ENCODE peak calls at places on chromosomes 7 and 10, in five cellular contexts. One of them, this sample, is unnamed.
A peak's percentile ranks its signal among the peaks of the same experiment; 100 is the strongest.

GRCh38 chr10:43227911-43228782 is 38.7 kb downstream of the RASGEF1A start:
- DNase-seq in CD4-positive, alpha-beta T cell: no peak
- DNase-seq in H7: peak; percentile 64
- DNase-seq in uterus: peak; percentile 6
- DNase-seq in left ventricle myocardium inferior: peak; percentile 7
- DNase-seq in this sample: no peak

GRCh38 chr7:108294595-108294994 is 161.6 kb downstream of the NRCAM start:
- DNase-seq in CD4-positive, alpha-beta T cell: no peak
- DNase-seq in H7: no peak
- DNase-seq in uterus: no peak
- DNase-seq in left ventricle myocardium inferior: no peak
- DNase-seq in this sample: no peak

GRCh38 chr10:47031251-47031952 is 120.2 kb downstream of the PTPN20 start:
- DNase-seq in CD4-positive, alpha-beta T cell: no peak
- DNase-seq in H7: peak; percentile 84
- DNase-seq in uterus: peak; percentile 52
- DNase-seq in left ventricle myocardium inferior: no peak
- DNase-seq in this sample: peak; percentile 32

GRCh38 chr7:106480161-106480579 is 180.8 kb downstream of the CCDC71L start:
- DNase-seq in CD4-positive, alpha-beta T cell: no peak
- DNase-seq in H7: no peak
- DNase-seq in uterus: no peak
- DNase-seq in left ventricle myocardium inferior: no peak
- DNase-seq in this sample: no peak

GRCh38 chr7:88339195-88339922 is 32.7 kb upstream of the STEAP4 start:
- DNase-seq in CD4-positive, alpha-beta T cell: no peak
- DNase-seq in H7: no peak
- DNase-seq in uterus: no peak
- DNase-seq in left ventricle myocardium inferior: no peak
- DNase-seq in this sample: no peak

GRCh38 chr7:117322741-117323584 is at the start of gene WNT2:
- DNase-seq in CD4-positive, alpha-beta T cell: no peak
- DNase-seq in H7: peak; percentile 70
- DNase-seq in uterus: no peak
- DNase-seq in left ventricle myocardium inferior: no peak
- DNase-seq in this sample: no peak

GRCh38 chr10:12564173-12564572 is 214.8 kb downstream of the CAMK1D start:
- DNase-seq in CD4-positive, alpha-beta T cell: no peak
- DNase-seq in H7: no peak
- DNase-seq in uterus: no peak
- DNase-seq in left ventricle myocardium inferior: no peak
- DNase-seq in this sample: no peak

GRCh38 chr7:133207687-133208086 is 45.2 kb upstream of the EXOC4 start:
- DNase-seq in CD4-positive, alpha-beta T cell: no peak
- DNase-seq in H7: peak; percentile 22
- DNase-seq in uterus: no peak
- DNase-seq in left ventricle myocardium inferior: no peak
- DNase-seq in this sample: no peak

GRCh38 chr7:2629740-2630681 is 1.8 kb upstream of the TTYH3 start:
- DNase-seq in CD4-positive, alpha-beta T cell: no peak
- DNase-seq in H7: no peak
- DNase-seq in uterus: no peak
- DNase-seq in left ventricle myocardium inferior: no peak
- DNase-seq in this sample: no peak

GRCh38 chr10:73529089-73529832 is 33.4 kb upstream of the PPP3CB start:
- DNase-seq in CD4-positive, alpha-beta T cell: peak; percentile 20
- DNase-seq in H7: peak; percentile 79
- DNase-seq in uterus: peak; percentile 29
- DNase-seq in left ventricle myocardium inferior: no peak
- DNase-seq in this sample: peak; percentile 27

GRCh38 chr10:66927271-66927950 is 1.6 kb downstream of the LRRTM3 start:
- DNase-seq in CD4-positive, alpha-beta T cell: no peak
- DNase-seq in H7: no peak
- DNase-seq in uterus: no peak
- DNase-seq in left ventricle myocardium inferior: no peak
- DNase-seq in this sample: no peak

GRCh38 chr7:117323877-117324699 is 1.2 kb upstream of the WNT2 start:
- DNase-seq in CD4-positive, alpha-beta T cell: no peak
- DNase-seq in H7: peak; percentile 74
- DNase-seq in uterus: peak; percentile 73
- DNase-seq in left ventricle myocardium inferior: peak; percentile 41
- DNase-seq in this sample: no peak

GRCh38 chr7:2974093-2974819 is 69.4 kb downstream of the CARD11 start:
- DNase-seq in CD4-positive, alpha-beta T cell: no peak
- DNase-seq in H7: no peak
- DNase-seq in uterus: no peak
- DNase-seq in left ventricle myocardium inferior: no peak
- DNase-seq in this sample: no peak

GRCh38 chr7:140653319-140654108 is 12.9 kb upstream of the DENND2A start:
- DNase-seq in CD4-positive, alpha-beta T cell: no peak
- DNase-seq in H7: peak; percentile 85
- DNase-seq in uterus: peak; percentile 74
- DNase-seq in left ventricle myocardium inferior: no peak
- DNase-seq in this sample: no peak

GRCh38 chr10:88896336-88897018 is 16.4 kb downstream of the STAMBPL1 start:
- DNase-seq in CD4-positive, alpha-beta T cell: no peak
- DNase-seq in H7: no peak
- DNase-seq in uterus: no peak
- DNase-seq in left ventricle myocardium inferior: no peak
- DNase-seq in this sample: no peak

GRCh38 chr10:16386855-16387254 is 50.0 kb upstream of the PTER start:
- DNase-seq in CD4-positive, alpha-beta T cell: no peak
- DNase-seq in H7: peak; percentile 70
- DNase-seq in uterus: no peak
- DNase-seq in left ventricle myocardium inferior: no peak
- DNase-seq in this sample: no peak

GRCh38 chr7:104795616-104796398 is 218.2 kb upstream of the KMT2E start:
- DNase-seq in CD4-positive, alpha-beta T cell: no peak
- DNase-seq in H7: no peak
- DNase-seq in uterus: no peak
- DNase-seq in left ventricle myocardium inferior: no peak
- DNase-seq in this sample: no peak

GRCh38 chr10:125350519-125350918 is 190.2 kb upstream of the CTBP2 start:
- DNase-seq in CD4-positive, alpha-beta T cell: no peak
- DNase-seq in H7: no peak
- DNase-seq in uterus: no peak
- DNase-seq in left ventricle myocardium inferior: no peak
- DNase-seq in this sample: no peak

GRCh38 chr10:47318706-47319105 is 3.5 kb upstream of the GDF2 start:
- DNase-seq in CD4-positive, alpha-beta T cell: no peak
- DNase-seq in H7: peak; percentile 84
- DNase-seq in uterus: no peak
- DNase-seq in left ventricle myocardium inferior: no peak
- DNase-seq in this sample: no peak

GRCh38 chr10:24255907-24256306 is 47.0 kb downstream of the KIAA1217 start:
- DNase-seq in CD4-positive, alpha-beta T cell: no peak
- DNase-seq in H7: no peak
- DNase-seq in uterus: no peak
- DNase-seq in left ventricle myocardium inferior: peak; percentile 40
- DNase-seq in this sample: no peak

GRCh38 chr10:69498711-69499471 is 47.6 kb downstream of the TSPAN15 start:
- DNase-seq in CD4-positive, alpha-beta T cell: no peak
- DNase-seq in H7: no peak
- DNase-seq in uterus: no peak
- DNase-seq in left ventricle myocardium inferior: no peak
- DNase-seq in this sample: no peak

GRCh38 chr7:68760556-68760955 is 837.7 kb upstream of the AUTS2 start:
- DNase-seq in CD4-positive, alpha-beta T cell: no peak
- DNase-seq in H7: no peak
- DNase-seq in uterus: no peak
- DNase-seq in left ventricle myocardium inferior: no peak
- DNase-seq in this sample: no peak

GRCh38 chr10:79034271-79034876 is 34.4 kb upstream of the ZMIZ1 start:
- DNase-seq in CD4-positive, alpha-beta T cell: no peak
- DNase-seq in H7: no peak
- DNase-seq in uterus: peak; percentile 5
- DNase-seq in left ventricle myocardium inferior: no peak
- DNase-seq in this sample: no peak

GRCh38 chr7:113953553-113953952 is 34.7 kb upstream of the PPP1R3A start:
- DNase-seq in CD4-positive, alpha-beta T cell: no peak
- DNase-seq in H7: no peak
- DNase-seq in uterus: no peak
- DNase-seq in left ventricle myocardium inferior: no peak
- DNase-seq in this sample: no peak

GRCh38 chr7:79050592-79050991 is 402.9 kb downstream of the MAGI2 start:
- DNase-seq in CD4-positive, alpha-beta T cell: no peak
- DNase-seq in H7: no peak
- DNase-seq in uterus: no peak
- DNase-seq in left ventricle myocardium inferior: no peak
- DNase-seq in this sample: no peak

GRCh38 chr7:79051915-79052314 is 401.6 kb downstream of the MAGI2 start:
- DNase-seq in CD4-positive, alpha-beta T cell: no peak
- DNase-seq in H7: no peak
- DNase-seq in uterus: no peak
- DNase-seq in left ventricle myocardium inferior: no peak
- DNase-seq in this sample: no peak

GRCh38 chr7:79060498-79060897 is 393.0 kb downstream of the MAGI2 start:
- DNase-seq in CD4-positive, alpha-beta T cell: no peak
- DNase-seq in H7: no peak
- DNase-seq in uterus: no peak
- DNase-seq in left ventricle myocardium inferior: no peak
- DNase-seq in this sample: no peak

DNA sequence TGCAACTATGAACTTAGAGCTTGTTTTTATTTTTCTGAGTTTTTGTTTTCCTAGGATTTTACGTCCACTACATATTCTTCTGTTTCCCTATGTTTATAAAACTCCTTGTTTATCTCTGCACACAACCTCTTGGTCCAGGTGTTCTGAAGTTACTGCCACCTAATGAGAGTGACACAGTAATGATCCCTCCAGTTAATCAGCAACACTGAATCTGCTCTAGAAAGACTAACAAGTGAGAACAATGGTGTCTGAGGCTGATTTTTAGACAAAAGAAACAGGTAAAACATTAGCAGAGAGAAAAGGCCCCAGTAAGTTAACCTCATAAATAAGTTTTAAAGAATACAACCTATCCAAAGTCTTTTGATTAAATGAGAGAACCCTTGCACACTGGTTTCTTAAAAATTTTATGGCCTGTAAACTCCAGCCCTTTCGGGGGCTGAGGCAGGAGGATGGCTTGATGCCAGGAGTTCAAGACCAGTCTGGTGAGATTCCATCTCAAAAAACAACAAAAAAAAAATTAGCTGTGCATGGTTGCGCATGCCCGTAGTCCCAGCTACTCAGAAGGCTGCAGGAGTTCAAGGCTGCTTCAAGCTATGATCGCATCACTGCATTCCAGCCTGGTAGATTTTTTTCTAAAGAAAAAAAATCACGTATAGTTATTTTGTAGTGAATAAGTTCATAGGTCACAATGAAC is 397.6 kb downstream of the MAGI2 start:
- DNase-seq in CD4-positive, alpha-beta T cell: no peak
- DNase-seq in H7: no peak
- DNase-seq in uterus: no peak
- DNase-seq in left ventricle myocardium inferior: no peak
- DNase-seq in this sample: no peak
- H3K27me3 ChIP-seq in CD4-positive, alpha-beta T cell: no peaks in the 10 kb centered on the region
- H3K27me3 ChIP-seq in H7: no peaks in the 10 kb centered on the region
- H3K27me3 ChIP-seq in uterus: no peaks in the 10 kb centered on the region
- H3K27me3 ChIP-seq in left ventricle myocardium inferior: no peaks in the 10 kb centered on the region
- H3K27me3 ChIP-seq in this sample: no peaks in the 10 kb centered on the region

GRCh38 chr10:100570518-100570865 is 34.7 kb downstream of the HIF1AN start:
- DNase-seq in CD4-positive, alpha-beta T cell: no peak
- DNase-seq in H7: no peak
- DNase-seq in uterus: no peak
- DNase-seq in left ventricle myocardium inferior: no peak
- DNase-seq in this sample: no peak
- H3K27me3 ChIP-seq in CD4-positive, alpha-beta T cell: peaks cover 49% of the 10 kb centered on the region
- H3K27me3 ChIP-seq in H7: peaks cover 15% of the 10 kb centered on the region
- H3K27me3 ChIP-seq in uterus: no peaks in the 10 kb centered on the region
- H3K27me3 ChIP-seq in left ventricle myocardium inferior: peaks cover 98% of the 10 kb centered on the region
- H3K27me3 ChIP-seq in this sample: peaks cover 9% of the 10 kb centered on the region

DNA sequence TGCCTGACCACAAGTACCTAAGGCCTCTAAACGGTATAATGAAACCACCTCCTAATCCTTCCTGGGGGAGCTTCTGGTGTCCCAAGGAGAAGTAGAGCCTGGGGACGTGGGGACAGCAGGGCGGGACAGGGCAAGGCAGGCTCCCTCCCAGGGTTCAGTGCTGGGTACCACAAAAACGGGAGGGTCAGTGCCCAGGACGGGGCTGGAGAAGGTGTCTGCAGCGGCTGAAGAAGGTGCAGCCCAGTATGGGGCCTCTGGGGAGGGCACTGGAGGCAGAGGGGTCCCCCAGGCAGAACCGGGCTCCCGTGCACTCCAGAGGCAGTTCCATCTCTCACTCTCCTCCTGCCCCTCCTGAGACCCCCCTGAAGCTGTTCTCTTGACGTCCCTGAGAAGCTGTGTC is 46.2 kb downstream of the DPYSL4 start:
- DNase-seq in CD4-positive, alpha-beta T cell: no peak
- DNase-seq in H7: no peak
- DNase-seq in uterus: no peak
- DNase-seq in left ventricle myocardium inferior: no peak
- DNase-seq in this sample: no peak
- H3K27me3 ChIP-seq in CD4-positive, alpha-beta T cell: no peaks in the 10 kb centered on the region
- H3K27me3 ChIP-seq in H7: no peaks in the 10 kb centered on the region
- H3K27me3 ChIP-seq in uterus: no peaks in the 10 kb centered on the region
- H3K27me3 ChIP-seq in left ventricle myocardium inferior: no peaks in the 10 kb centered on the region
- H3K27me3 ChIP-seq in this sample: no peaks in the 10 kb centered on the region

GRCh38 chr10:8037941-8038894 is 16.3 kb upstream of the GATA3 start:
- DNase-seq in CD4-positive, alpha-beta T cell: no peak
- DNase-seq in H7: peak; percentile 22
- DNase-seq in uterus: no peak
- DNase-seq in left ventricle myocardium inferior: no peak
- DNase-seq in this sample: no peak
- H3K27me3 ChIP-seq in CD4-positive, alpha-beta T cell: peaks cover 99% of the 10 kb centered on the region
- H3K27me3 ChIP-seq in H7: peaks cover 100% of the 10 kb centered on the region
- H3K27me3 ChIP-seq in uterus: peaks cover 16% of the 10 kb centered on the region
- H3K27me3 ChIP-seq in left ventricle myocardium inferior: peaks cover 100% of the 10 kb centered on the region
- H3K27me3 ChIP-seq in this sample: peaks cover 86% of the 10 kb centered on the region

DNA sequence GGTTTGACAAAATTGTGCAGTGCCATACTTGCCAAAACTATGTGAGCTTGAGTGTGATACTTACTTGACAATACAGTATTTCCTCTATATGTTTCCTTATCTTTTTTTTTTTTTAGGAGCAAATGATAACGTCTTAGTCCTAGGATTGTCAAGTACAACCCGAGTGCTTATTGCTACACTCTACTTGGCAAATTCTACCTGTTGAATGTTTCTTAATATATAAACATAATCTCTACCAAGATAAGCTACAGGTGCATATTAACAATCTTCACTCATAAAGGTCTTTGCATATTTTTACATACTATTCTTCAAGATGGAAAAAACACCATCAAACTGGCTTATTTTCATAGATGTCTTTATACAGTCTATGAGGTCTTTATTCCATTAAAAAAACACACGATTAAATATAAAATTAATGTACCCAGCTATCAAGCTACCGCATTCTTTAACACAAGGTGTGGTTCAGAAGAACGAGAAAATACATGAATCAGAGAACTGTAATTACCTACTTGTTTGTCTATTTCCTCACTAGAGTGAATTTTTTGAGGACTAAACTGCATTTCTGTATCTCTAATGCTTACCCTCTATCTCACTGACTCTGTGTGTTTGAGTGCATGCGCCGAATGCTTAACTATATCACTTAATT is 76.1 kb upstream of the PDSS1 start:
- DNase-seq in CD4-positive, alpha-beta T cell: no peak
- DNase-seq in H7: no peak
- DNase-seq in uterus: no peak
- DNase-seq in left ventricle myocardium inferior: no peak
- DNase-seq in this sample: no peak
- H3K27me3 ChIP-seq in CD4-positive, alpha-beta T cell: peaks cover 4% of the 10 kb centered on the region
- H3K27me3 ChIP-seq in H7: peaks cover 5% of the 10 kb centered on the region
- H3K27me3 ChIP-seq in uterus: no peaks in the 10 kb centered on the region
- H3K27me3 ChIP-seq in left ventricle myocardium inferior: peaks cover 63% of the 10 kb centered on the region
- H3K27me3 ChIP-seq in this sample: no peaks in the 10 kb centered on the region

This sample was measured in CD8-positive, alpha-beta T cell.